ENCODE peak calls at places on chromosomes 12 and 14, in nine cellular contexts. L, K, A, D, Q, W, G, P and M are unnamed samples.

GRCh38 chr14:39097159-39097558 is 5.9 kb downstream of the SEC23A start:
- DNase-seq in P (no peak), D (no peak), L (no peak), W (peak), A (no peak), K (no peak), G (peak), Q (no peak), M (peak)

GRCh38 chr14:92439551-92440344 is 73.8 kb upstream of the RIN3 start:
- DNase-seq in L (no peak), Q (no peak), A (peak), G (no peak), D (no peak), K (no peak), P (no peak), W (no peak), M (no peak)

GRCh38 chr12:90086281-90086680 is 377.6 kb upstream of the ATP2B1 start:
- DNase-seq in P (no peak), G (no peak), A (no peak), W (no peak), Q (no peak), D (no peak), K (no peak), L (no peak), M (no peak)

GRCh38 chr12:75446857-75447256 is 33.7 kb upstream of the GLIPR1 start:
- DNase-seq in W (peak), P (no peak), G (peak), A (no peak), K (no peak), L (no peak), Q (no peak), D (no peak), M (no peak)

GRCh38 chr14:92323031-92323915 is at the start of gene SLC24A4:
- DNase-seq in Q (no peak), A (no peak), K (peak), P (no peak), G (no peak), W (peak), L (no peak), D (no peak), M (peak)

GRCh38 chr12:62434504-62435336 is 31.9 kb upstream of the MON2 start:
- DNase-seq in A (no peak), K (peak), G (no peak), D (peak), W (peak), Q (no peak), P (no peak), L (no peak), M (no peak)

GRCh38 chr12:115135800-115136211 is 451.8 kb upstream of the TBX3 start:
- DNase-seq in Q (no peak), W (peak), D (no peak), G (peak), P (peak), L (peak), A (peak), K (peak), M (peak)

GRCh38 chr12:81395431-81395830 is 317.6 kb downstream of the ACSS3 start:
- DNase-seq in D (no peak), Q (no peak), K (no peak), W (no peak), G (no peak), L (no peak), A (no peak), P (no peak), M (no peak)

GRCh38 chr12:95551305-95551704 is at the start of gene USP44:
- DNase-seq in Q (no peak), L (no peak), W (no peak), A (no peak), G (no peak), K (no peak), P (no peak), D (no peak), M (no peak)

GRCh38 chr12:40325349-40325960 is 100.7 kb downstream of the LRRK2 start:
- DNase-seq in Q (no peak), P (no peak), D (peak), W (peak), A (no peak), K (peak), L (no peak), G (peak), M (peak)

GRCh38 chr12:106081606-106082005 is 57.1 kb downstream of the NUAK1 start:
- DNase-seq in P (no peak), L (peak), A (no peak), W (no peak), G (peak), D (no peak), Q (no peak), K (no peak), M (no peak)

GRCh38 chr14:32307881-32308582 is 21.1 kb upstream of the AKAP6 start:
- DNase-seq in D (no peak), W (no peak), P (peak), K (no peak), A (no peak), L (no peak), G (no peak), Q (no peak), M (no peak)

GRCh38 chr12:70028515-70028914 is 203.5 kb downstream of the MYRFL start:
- DNase-seq in G (no peak), Q (no peak), K (no peak), D (no peak), A (no peak), W (no peak), P (no peak), L (no peak), M (no peak)

GRCh38 chr12:113040722-113041168 is 15.8 kb upstream of the DTX1 start:
- DNase-seq in K (no peak), D (no peak), L (peak), Q (no peak), A (peak), W (peak), G (peak), P (peak), M (no peak)

GRCh38 chr12:28191690-28192089 is 1.4 kb downstream of the CCDC91 start:
- DNase-seq in A (no peak), D (no peak), K (peak), L (no peak), Q (no peak), G (peak), W (no peak), P (peak), M (no peak)

GRCh38 chr14:70919774-70920173 is 12.5 kb downstream of the PCNX1 start:
- DNase-seq in K (no peak), L (no peak), P (no peak), W (no peak), G (peak), Q (no peak), A (no peak), D (peak), M (no peak)

GRCh38 chr12:56255671-56256070 is 2.5 kb downstream of the ANKRD52 start:
- DNase-seq in W (no peak), G (no peak), P (no peak), L (no peak), Q (no peak), A (peak), K (no peak), D (no peak), M (no peak)

GRCh38 chr14:58098507-58098906 is 53.5 kb downstream of the ARMH4 start:
- DNase-seq in W (no peak), D (no peak), G (no peak), P (no peak), K (no peak), Q (no peak), L (no peak), A (peak), M (no peak)

GRCh38 chr12:127272864-127273263 is 994.1 kb upstream of the TMEM132C start:
- DNase-seq in L (no peak), P (no peak), A (no peak), K (no peak), Q (no peak), G (peak), D (no peak), W (peak), M (no peak)

GRCh38 chr12:57765003-57765697 is 1.7 kb downstream of the CYP27B1 start:
- DNase-seq in P (peak), A (no peak), K (no peak), Q (no peak), W (peak), D (peak), L (peak), G (no peak), M (no peak)

GRCh38 chr14:105502446-105503295 is 11.6 kb downstream of the TEDC1 start:
- DNase-seq in G (no peak), P (no peak), K (no peak), Q (no peak), W (no peak), L (no peak), A (no peak), D (no peak), M (no peak)

GRCh38 chr14:51095854-51096823 is 1.2 kb upstream of the TRIM9 start:
- DNase-seq in L (peak), D (no peak), G (peak), W (peak), Q (no peak), P (peak), A (no peak), K (peak), M (peak)

GRCh38 chr12:79587368-79587767 is 103.4 kb downstream of the PAWR start:
- DNase-seq in Q (no peak), L (no peak), G (no peak), D (no peak), W (no peak), K (no peak), P (no peak), A (no peak), M (no peak)